ENCODE peak calls at places on chromosome 5, in nine cellular contexts. S is HCT116, O is PC-3, I is neural progenitor cell, B is GM23248, X is GM23338, M is SK-N-SH, Q is hepatocyte, U is MM.1S. Y is an unnamed sample. For H3K4me1, the result is how much of the 10 kb centered on the place peaks cover.

GRCh38 chr5:40812125-40812524 is 14.0 kb upstream of the PRKAA1 start:
- DNase-seq in S (no peak), O (no peak), I (no peak), B (no peak), X (no peak), M (no peak), Q (no peak), U (no peak), Y (no peak)

GRCh38 chr5:4905674-4906528 is 234.2 kb upstream of the ADAMTS16 start:
- DNase-seq in S (no peak), O (no peak), I (peak), B (no peak), X (peak), M (peak), Q (no peak), U (no peak), Y (no peak)

GRCh38 chr5:54632131-54632551 is 114.6 kb downstream of the SNX18 start:
- DNase-seq in S (no peak), O (no peak), I (no peak), B (no peak), X (no peak), M (no peak), Q (no peak), U (no peak), Y (no peak)

GRCh38 chr5:90144625-90145327 is 264.8 kb downstream of the CETN3 start:
- DNase-seq in S (no peak), O (peak), I (no peak), B (peak), X (no peak), M (no peak), Q (no peak), U (no peak), Y (no peak)

GRCh38 chr5:94432499-94432898 is 185.9 kb downstream of the KIAA0825 start:
- DNase-seq in S (no peak), O (peak), I (no peak), B (peak), X (no peak), M (no peak), Q (peak), U (no peak), Y (no peak)

GRCh38 chr5:111719773-111720172 is 37.2 kb downstream of the NREP start:
- DNase-seq in S (no peak), O (no peak), I (no peak), B (peak), X (no peak), M (no peak), Q (no peak), U (no peak), Y (no peak)

GRCh38 chr5:92777421-92777820 is 803.6 kb downstream of the NR2F1-AS1 start:
- DNase-seq in S (no peak), O (no peak), I (peak), B (no peak), X (peak), M (no peak), Q (no peak), U (no peak), Y (no peak)

GRCh38 chr5:133539818-133540217 is 72.5 kb downstream of the FSTL4 start:
- DNase-seq in S (no peak), O (peak), I (no peak), B (no peak), X (no peak), M (no peak), Q (no peak), U (no peak), Y (no peak)

GRCh38 chr5:103340717-103341397 is 82.3 kb downstream of the MACIR start:
- DNase-seq in S (no peak), O (peak), I (no peak), B (peak), X (no peak), M (no peak), Q (no peak), U (peak), Y (no peak)

GRCh38 chr5:73028991-73029540 is 73.2 kb downstream of the FCHO2 start:
- DNase-seq in S (no peak), O (no peak), I (no peak), B (peak), X (no peak), M (no peak), Q (no peak), U (no peak), Y (no peak)

GRCh38 chr5:136886623-136887022 is 521.3 kb upstream of the TRPC7 start:
- DNase-seq in S (no peak), O (peak), I (no peak), B (no peak), X (no peak), M (no peak), Q (no peak), U (no peak), Y (no peak)

GRCh38 chr5:143400541-143401252 is 2.8 kb downstream of the NR3C1 start:
- DNase-seq in S (no peak), O (no peak), I (peak), B (peak), X (no peak), M (no peak), Q (no peak), U (peak), Y (peak)

GRCh38 chr5:1670342-1670741 is 129.3 kb downstream of the MRPL36 start:
- DNase-seq in S (no peak), O (no peak), I (no peak), B (peak), X (no peak), M (no peak), Q (no peak), U (no peak), Y (no peak)

GRCh38 chr5:177494356-177495195 is 2.8 kb downstream of the PDLIM7 start:
- DNase-seq in S (peak), O (peak), I (peak), B (peak), X (peak), M (peak), Q (peak), U (no peak), Y (peak)

GRCh38 chr5:145859897-145860296 is 12.9 kb downstream of the GRXCR2 start:
- DNase-seq in S (no peak), O (no peak), I (peak), B (no peak), X (peak), M (no peak), Q (no peak), U (no peak), Y (no peak)

GRCh38 chr5:96896285-96896711 is 20.0 kb downstream of the ERAP2 start:
- DNase-seq in S (no peak), O (no peak), I (no peak), B (no peak), X (no peak), M (no peak), Q (no peak), U (peak), Y (peak)

GRCh38 chr5:158874343-158874742 is 225.4 kb downstream of the EBF1 start:
- DNase-seq in S (no peak), O (no peak), I (no peak), B (no peak), X (no peak), M (no peak), Q (no peak), U (no peak), Y (no peak)

GRCh38 chr5:116229131-116229530 is 144.3 kb downstream of the COMMD10 start:
- DNase-seq in S (no peak), O (no peak), I (no peak), B (no peak), X (no peak), M (no peak), Q (no peak), U (no peak), Y (no peak)

GRCh38 chr5:555058-555623 is 30.9 kb upstream of the SLC9A3 start:
- DNase-seq in S (no peak), O (no peak), I (no peak), B (no peak), X (no peak), M (no peak), Q (no peak), U (no peak), Y (no peak)

GRCh38 chr5:168790691-168791230 is 211.6 kb upstream of the PANK3 start:
- DNase-seq in S (no peak), O (no peak), I (peak), B (no peak), X (no peak), M (no peak), Q (peak), U (no peak), Y (no peak)

GRCh38 chr5:180603076-180603591 is 11.8 kb upstream of the SCGB3A1 start:
- DNase-seq in S (no peak), O (no peak), I (no peak), B (no peak), X (no peak), M (no peak), Q (no peak), U (no peak), Y (no peak)

GRCh38 chr5:74493426-74493825 is 147.1 kb downstream of the ENC1 start:
- DNase-seq in S (no peak), O (no peak), I (no peak), B (no peak), X (no peak), M (no peak), Q (no peak), U (no peak), Y (no peak)

GRCh38 chr5:56481998-56482698 is 249.0 kb upstream of the ANKRD55 start:
- DNase-seq in S (no peak), O (no peak), I (no peak), B (peak), X (no peak), M (peak), Q (no peak), U (no peak), Y (peak)

GRCh38 chr5:146130440-146131045 is 25.2 kb upstream of the PLAC8L1 start:
- DNase-seq in S (no peak), O (peak), I (peak), B (peak), X (peak), M (no peak), Q (peak), U (peak), Y (peak)

DNA sequence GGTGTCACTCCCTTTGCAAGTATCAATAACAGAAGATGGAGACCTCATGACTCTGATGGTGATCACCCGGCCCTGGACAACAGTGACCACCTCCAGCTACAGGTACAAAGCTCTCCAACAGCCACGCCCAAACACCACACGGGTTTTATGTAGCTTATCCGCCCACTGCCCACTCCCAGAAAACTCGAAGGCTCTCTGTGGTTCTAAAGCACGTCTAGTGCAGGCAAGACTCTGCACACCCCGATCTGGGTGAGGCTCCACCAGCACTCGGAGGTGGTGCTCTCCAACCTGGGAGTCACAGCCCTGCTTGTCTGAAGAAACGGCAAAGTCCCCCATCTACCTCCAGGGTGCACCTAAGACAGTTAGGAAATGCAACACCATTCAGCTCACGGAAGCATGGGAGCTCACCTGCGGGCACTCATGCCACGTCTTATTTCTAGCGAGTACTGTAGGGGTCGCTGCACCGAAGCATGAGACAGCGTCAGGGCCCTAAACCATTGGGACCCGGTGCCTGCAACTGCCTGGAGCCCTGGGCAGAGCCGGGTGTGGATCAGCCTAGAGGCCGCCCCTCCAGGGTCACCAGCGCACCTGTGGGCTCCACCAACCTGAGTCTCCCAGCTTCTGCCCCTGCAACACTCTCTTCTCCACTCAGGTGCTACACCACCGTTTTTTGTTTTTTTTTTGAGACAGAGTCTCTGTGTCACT is 58.1 kb upstream of the ZNF354A start:
- DNase-seq in S (no peak), O (no peak), I (no peak), B (no peak), X (peak), M (no peak), Q (no peak), U (no peak), Y (no peak)
- TF ChIP-seq EZH2phosphoT487 in S (no peak), O (no peak), I (no peak), B (no peak), X (no peak), M (no peak), Q (no peak), U (no peak), Y (no peak)

DNA sequence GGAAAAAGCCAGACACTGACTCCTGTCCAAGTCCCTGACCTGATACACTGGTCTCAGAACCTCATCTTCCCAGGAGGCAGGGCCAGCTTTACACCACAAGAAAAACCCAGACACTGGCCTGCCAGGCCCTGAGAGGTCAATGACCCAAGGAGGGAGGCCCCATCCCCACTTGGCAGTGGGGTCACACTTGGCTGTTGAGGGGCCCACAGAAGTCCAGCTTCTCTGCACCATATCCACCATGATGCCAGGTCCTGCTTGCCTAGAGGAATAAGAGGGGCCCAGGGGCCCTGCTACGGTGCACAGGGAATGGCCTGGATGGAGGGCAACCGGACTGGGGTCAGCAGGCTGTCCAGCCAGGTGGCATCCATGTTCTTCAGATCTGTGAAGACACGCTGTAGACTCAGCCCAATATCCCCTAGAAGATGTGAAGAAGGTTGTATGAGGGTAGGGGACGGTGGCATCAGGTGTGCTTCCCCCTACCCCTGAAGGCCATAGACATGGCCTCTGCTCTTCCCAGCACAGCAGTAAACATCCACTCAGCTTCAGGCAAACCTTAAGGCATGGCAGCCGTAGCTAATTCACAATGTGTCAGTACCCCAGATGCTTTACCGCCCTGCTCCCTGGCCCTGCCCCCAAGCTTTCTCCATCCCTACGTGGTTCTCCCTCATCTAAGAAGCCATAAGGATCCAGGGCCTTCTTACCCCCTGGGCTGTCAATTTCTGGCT is 6.8 kb downstream of the IRF1 start:
- DNase-seq in S (no peak), O (no peak), I (no peak), B (no peak), X (no peak), M (no peak), Q (no peak), U (no peak), Y (no peak)
- H3K4me1 ChIP-seq in S (under half), O (under half), I (under half), B (under half), X (under half), M (under half), Q (under half), U (half or more), Y (under half)

DNA sequence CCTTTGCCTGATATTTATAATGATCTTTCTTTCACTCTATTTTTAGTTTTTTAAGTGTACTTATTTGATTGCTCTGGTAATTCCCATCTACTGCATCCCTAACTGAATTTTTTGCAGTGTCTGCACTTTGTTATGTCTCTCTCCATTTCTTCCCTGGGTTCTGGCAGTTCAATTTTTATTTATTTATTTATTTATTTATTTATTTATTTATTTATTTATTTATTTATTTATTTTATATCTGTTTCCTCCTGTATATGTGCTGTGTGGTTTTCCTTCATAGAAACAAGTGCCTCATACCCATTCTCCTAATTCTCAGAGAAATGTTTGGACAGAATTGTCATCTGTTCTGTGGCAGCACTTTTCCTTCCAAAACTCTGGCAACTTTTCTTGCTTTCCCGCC is 2370.8 kb upstream of the WWC1 start:
- DNase-seq in S (no peak), O (no peak), I (no peak), B (no peak), X (no peak), M (no peak), Q (no peak), U (no peak), Y (no peak)
- TF ChIP-seq EZH2phosphoT487 in S (no peak), O (no peak), I (no peak), B (no peak), X (no peak), M (no peak), Q (no peak), U (no peak), Y (no peak)

GRCh38 chr5:173642191-173642816 is 25.9 kb upstream of the BOD1 start:
- DNase-seq in S (no peak), O (no peak), I (no peak), B (no peak), X (no peak), M (no peak), Q (no peak), U (no peak), Y (no peak)
- H3K4me1 ChIP-seq in S (under half), O (under half), I (under half), B (under half), X (under half), M (under half), Q (under half), U (under half), Y (half or more)